ENCODE peak calls at places on chromosomes 4 and X, in four cellular contexts. V, P, I and W are unnamed samples.
A peak's percentile ranks its signal among the peaks of the same experiment; 100 is the strongest.

GRCh38 chrX:107574054-107574683 is 54.1 kb upstream of the PRPS1 start:
- DNase-seq in V (peak; percentile 85), P (no peak), I (no peak), W (peak; percentile 84)

GRCh38 chr4:68062501-68062900 is 67.2 kb downstream of the TMPRSS11F start:
- DNase-seq in V (no peak), P (no peak), I (no peak), W (no peak)

GRCh38 chr4:16168710-16169388 is 57.4 kb downstream of the TAPT1 start:
- DNase-seq in V (no peak), P (no peak), I (no peak), W (no peak)

GRCh38 chr4:150033109-150033508 is 45.1 kb upstream of the DCLK2 start:
- DNase-seq in V (no peak), P (no peak), I (no peak), W (no peak)

GRCh38 chrX:94455782-94456181 is 781.8 kb downstream of the FAM133A start:
- DNase-seq in V (no peak), P (no peak), I (no peak), W (no peak)

GRCh38 chr4:101346562-101347266 is 612 bp downstream of the PPP3CA start:
- DNase-seq in V (peak; percentile 53), P (peak; percentile 77), I (peak; percentile 54), W (peak; percentile 23)

GRCh38 chr4:7806080-7806630 is 133.5 kb downstream of the AFAP1 start:
- DNase-seq in V (peak; percentile 68), P (no peak), I (no peak), W (no peak)

GRCh38 chr4:38177792-38178665 is 217.8 kb downstream of the PTTG2 start:
- DNase-seq in V (no peak), P (no peak), I (no peak), W (no peak)

GRCh38 chrX:120514236-120514635 is 45.1 kb upstream of the LAMP2 start:
- DNase-seq in V (peak; percentile 25), P (peak; percentile 24), I (no peak), W (peak; percentile 64)

GRCh38 chr4:8849266-8850073 is 22.2 kb downstream of the HMX1 start:
- DNase-seq in V (no peak), P (no peak), I (no peak), W (no peak)

GRCh38 chr4:8015512-8015911 is 75.9 kb upstream of the AFAP1 start:
- DNase-seq in V (peak; percentile 10), P (no peak), I (no peak), W (peak; percentile 15)

GRCh38 chr4:111952708-111953107 is 192.5 kb upstream of the FAM241A start:
- DNase-seq in V (no peak), P (no peak), I (no peak), W (no peak)

GRCh38 chr4:157265281-157265680 is 44.8 kb downstream of the GRIA2 start:
- DNase-seq in V (no peak), P (peak; percentile 38), I (no peak), W (peak; percentile 72)

GRCh38 chrX:45324941-45325340 is 124.3 kb upstream of the DIPK2B start:
- DNase-seq in V (peak; percentile 52), P (no peak), I (no peak), W (no peak)

GRCh38 chr4:168737441-168738176 is 240.8 kb downstream of the PALLD start:
- DNase-seq in V (peak; percentile 73), P (no peak), I (no peak), W (no peak)

GRCh38 chr4:172709376-172709775 is 459.2 kb upstream of the GALNT7 start:
- DNase-seq in V (no peak), P (no peak), I (no peak), W (no peak)

GRCh38 chr4:17152941-17153340 is 254.5 kb upstream of the LDB2 start:
- DNase-seq in V (no peak), P (no peak), I (no peak), W (no peak)

GRCh38 chr4:119138046-119138445 is 2.4 kb downstream of the MYOZ2 start:
- DNase-seq in V (peak; percentile 61), P (peak; percentile 27), I (no peak), W (no peak)

GRCh38 chrX:1763294-1763693 is 148.4 kb downstream of the ASMT start:
- DNase-seq in V (no peak), P (no peak), I (no peak), W (no peak)

GRCh38 chrX:1767026-1767425 is 152.2 kb downstream of the ASMT start:
- DNase-seq in V (no peak), P (no peak), I (no peak), W (no peak)
- H3K9me3 ChIP-seq in V (peaks cover 23% of the 10 kb centered on the region), P (no peaks in the 10 kb centered on the region), I (peaks cover 13% of the 10 kb centered on the region), W (no peaks in the 10 kb centered on the region)

DNA sequence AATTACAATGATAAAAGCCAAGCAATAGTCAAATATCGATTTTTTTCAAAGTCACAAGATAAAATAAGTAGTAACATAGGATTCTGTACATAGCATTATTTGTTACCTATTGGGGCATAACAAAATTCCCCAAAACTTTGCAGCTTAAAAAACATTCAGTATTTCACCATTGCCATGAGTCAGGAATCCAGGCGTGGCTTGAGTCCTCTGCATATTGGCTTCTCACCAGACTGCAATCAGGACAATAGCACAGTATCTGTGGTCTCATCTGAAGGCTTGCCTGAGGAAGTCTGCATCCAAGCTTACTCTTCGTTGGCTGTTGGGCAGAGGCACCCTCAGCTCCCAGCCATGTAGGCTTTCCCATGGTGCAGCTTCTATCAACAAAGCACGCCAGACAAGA is 6.2 kb upstream of the CTBP1 start:
- DNase-seq in V (no peak), P (no peak), I (no peak), W (no peak)
- H3K9me3 ChIP-seq in V (peaks cover 36% of the 10 kb centered on the region), P (no peaks in the 10 kb centered on the region), I (no peaks in the 10 kb centered on the region), W (no peaks in the 10 kb centered on the region)

GRCh38 chr4:162510937-162511336 is 347.1 kb upstream of the FSTL5 start:
- DNase-seq in V (no peak), P (no peak), I (no peak), W (no peak)
- H3K9me3 ChIP-seq in V (peaks cover 2% of the 10 kb centered on the region), P (no peaks in the 10 kb centered on the region), I (no peaks in the 10 kb centered on the region), W (no peaks in the 10 kb centered on the region)

GRCh38 chr4:386708-387105 is 49.1 kb downstream of the ZNF141 start:
- DNase-seq in V (no peak), P (no peak), I (no peak), W (no peak)

GRCh38 chr4:385934-386707 is 48.5 kb downstream of the ZNF141 start:
- DNase-seq in V (no peak), P (no peak), I (no peak), W (no peak)

DNA sequence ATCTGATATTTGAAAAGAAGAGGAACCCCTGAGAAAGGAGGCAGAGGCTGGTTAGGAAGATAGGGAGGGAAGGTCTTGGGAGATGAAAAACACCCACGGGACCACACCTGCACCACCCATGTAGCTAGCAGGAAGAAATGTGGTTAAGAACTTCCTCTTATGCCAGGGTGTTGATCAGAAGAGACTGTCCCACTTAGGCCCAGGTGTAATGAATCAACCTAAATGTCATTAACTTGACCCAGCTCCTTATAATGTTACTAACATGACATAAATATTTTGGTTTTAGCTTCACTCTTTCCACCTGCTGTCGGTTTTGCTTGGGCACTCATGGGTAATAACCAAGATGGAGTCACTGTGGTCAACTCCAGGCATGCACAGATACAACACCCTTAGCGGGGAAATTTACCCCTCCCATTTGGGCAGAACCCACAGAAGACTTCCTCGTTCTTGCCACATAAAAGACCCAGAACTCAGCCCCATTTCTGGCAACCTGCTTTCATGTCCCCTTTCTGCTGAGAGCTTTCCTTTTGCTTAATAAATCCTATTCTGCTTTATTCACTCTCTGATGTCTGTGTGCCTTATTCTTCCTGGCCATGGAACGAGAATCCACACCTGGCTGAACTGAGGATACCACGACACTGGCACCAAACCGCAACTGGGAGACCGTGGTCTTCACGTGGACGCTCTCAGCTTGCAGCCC is 46.8 kb downstream of the ZNF141 start:
- DNase-seq in V (no peak), P (no peak), I (no peak), W (no peak)
- H3K9me3 ChIP-seq in V (peaks cover 64% of the 10 kb centered on the region), P (peaks cover 27% of the 10 kb centered on the region), I (peaks cover 100% of the 10 kb centered on the region), W (peaks cover 4% of the 10 kb centered on the region)